ENCODE peak calls at places on chromosomes 5 and 9, in seven cellular contexts. I is head of caudate nucleus; G is stimulated activated CD8-positive, alpha-beta memory T cell treated with anti-CD3 and anti-CD28 coated beads, Interleukin-2, amount 100 ng/mL, for 48 hours; T is substantia nigra; O is GM13976; Q is iPS DF 19.7; V is ovary. H is an unnamed sample.
A peak's percentile ranks its signal among the peaks of the same experiment; 100 is the strongest.

GRCh38 chr5:117027384-117027783 is 452.8 kb upstream of the SEMA6A start:
- DNase-seq in T (no peak), Q (no peak), O (no peak), I (no peak), G (no peak), V (no peak), H (no peak)

GRCh38 chr5:1762878-1763547 is 36.6 kb downstream of the MRPL36 start:
- DNase-seq in T (no peak), V (peak; percentile 4), G (no peak), Q (no peak), I (peak; percentile 9), O (no peak), H (no peak)

GRCh38 chr9:23933348-23933747 is 107.3 kb upstream of the ELAVL2 start:
- DNase-seq in Q (no peak), V (no peak), T (no peak), O (no peak), I (no peak), G (no peak), H (no peak)

GRCh38 chr5:142769251-142769792 is 855 bp upstream of the ARHGAP26 start:
- DNase-seq in G (no peak), T (no peak), V (no peak), O (no peak), I (no peak), Q (no peak), H (peak; percentile 24)

GRCh38 chr5:139543423-139543991 is 17.6 kb upstream of the UBE2D2 start:
- DNase-seq in T (peak; percentile 13), Q (no peak), O (peak; percentile 89), I (peak; percentile 81), G (no peak), V (no peak), H (peak; percentile 84)

GRCh38 chr5:109907751-109908150 is 218.0 kb downstream of the MAN2A1 start:
- DNase-seq in G (no peak), Q (no peak), V (no peak), T (no peak), I (no peak), O (no peak), H (peak; percentile 5)

GRCh38 chr9:129437626-129438323 is 183.1 kb downstream of the C9orf50 start:
- DNase-seq in T (no peak), I (peak; percentile 31), O (no peak), V (peak; percentile 61), Q (no peak), G (no peak), H (no peak)

GRCh38 chr5:60374409-60374808 is 325.6 kb downstream of the DEPDC1B start:
- DNase-seq in O (no peak), I (no peak), T (no peak), G (no peak), Q (no peak), V (no peak), H (no peak)